ENCODE peak calls at places on chromosomes 6 and 20, in four cellular contexts. One of them, this sample, is unnamed.

GRCh38 chr6:149130093-149130872 is 187.2 kb upstream of the TAB2 start:
- DNase-seq in fibroblast of pulmonary artery: no peak
- DNase-seq in transverse colon: no peak
- DNase-seq in GM13976: no peak
- DNase-seq in this sample: no peak

GRCh38 chr20:33373735-33374605 is 27.3 kb downstream of the CDK5RAP1 start:
- DNase-seq in fibroblast of pulmonary artery: peak; percentile 23
- DNase-seq in transverse colon: no peak
- DNase-seq in GM13976: no peak
- DNase-seq in this sample: no peak

GRCh38 chr6:6674872-6675271 is 86.4 kb downstream of the LY86 start:
- DNase-seq in fibroblast of pulmonary artery: no peak
- DNase-seq in transverse colon: no peak
- DNase-seq in GM13976: no peak
- DNase-seq in this sample: no peak

GRCh38 chr20:22579119-22579427 is 5.3 kb downstream of the FOXA2 start:
- DNase-seq in fibroblast of pulmonary artery: no peak
- DNase-seq in transverse colon: no peak
- DNase-seq in GM13976: no peak
- DNase-seq in this sample: no peak

GRCh38 chr6:17397764-17398194 is 4.4 kb downstream of the CAP2 start:
- DNase-seq in fibroblast of pulmonary artery: peak; percentile 94
- DNase-seq in transverse colon: no peak
- DNase-seq in GM13976: no peak
- DNase-seq in this sample: no peak

GRCh38 chr20:63574829-63575720 is 1.0 kb upstream of the HELZ2 start:
- DNase-seq in fibroblast of pulmonary artery: peak; percentile 19
- DNase-seq in transverse colon: no peak
- DNase-seq in GM13976: no peak
- DNase-seq in this sample: no peak

GRCh38 chr6:43355862-43356590 is 13.4 kb downstream of the ZNF318 start:
- DNase-seq in fibroblast of pulmonary artery: peak; percentile 40
- DNase-seq in transverse colon: peak; percentile 19
- DNase-seq in GM13976: no peak
- DNase-seq in this sample: no peak

GRCh38 chr20:58911970-58912369 is 59.5 kb downstream of the GNAS start:
- DNase-seq in fibroblast of pulmonary artery: no peak
- DNase-seq in transverse colon: no peak
- DNase-seq in GM13976: no peak
- DNase-seq in this sample: no peak

GRCh38 chr6:7763896-7764295 is 38.0 kb downstream of the BMP6 start:
- DNase-seq in fibroblast of pulmonary artery: no peak
- DNase-seq in transverse colon: no peak
- DNase-seq in GM13976: no peak
- DNase-seq in this sample: no peak

GRCh38 chr6:44593539-44593944 is 206.0 kb downstream of the CDC5L start:
- DNase-seq in fibroblast of pulmonary artery: peak; percentile 78
- DNase-seq in transverse colon: peak; percentile 48
- DNase-seq in GM13976: peak; percentile 59
- DNase-seq in this sample: peak; percentile 56

GRCh38 chr20:23446505-23446904 is 6.2 kb downstream of the CST11 start:
- DNase-seq in fibroblast of pulmonary artery: peak; percentile 61
- DNase-seq in transverse colon: peak; percentile 66
- DNase-seq in GM13976: peak; percentile 74
- DNase-seq in this sample: peak; percentile 61

GRCh38 chr6:45212976-45213375 is 115.2 kb upstream of the RUNX2 start:
- DNase-seq in fibroblast of pulmonary artery: peak; percentile 11
- DNase-seq in transverse colon: no peak
- DNase-seq in GM13976: no peak
- DNase-seq in this sample: no peak

GRCh38 chr6:88914180-88914579 is 49.2 kb downstream of the RNGTT start:
- DNase-seq in fibroblast of pulmonary artery: no peak
- DNase-seq in transverse colon: no peak
- DNase-seq in GM13976: no peak
- DNase-seq in this sample: no peak

GRCh38 chr6:19478273-19478672 is 358.9 kb upstream of the ID4 start:
- DNase-seq in fibroblast of pulmonary artery: no peak
- DNase-seq in transverse colon: no peak
- DNase-seq in GM13976: no peak
- DNase-seq in this sample: no peak

GRCh38 chr6:78243519-78243918 is 590.7 kb downstream of the MEI4 start:
- DNase-seq in fibroblast of pulmonary artery: peak; percentile 50
- DNase-seq in transverse colon: no peak
- DNase-seq in GM13976: no peak
- DNase-seq in this sample: no peak

GRCh38 chr6:156555117-156555516 is 222.1 kb upstream of the ARID1B start:
- DNase-seq in fibroblast of pulmonary artery: no peak
- DNase-seq in transverse colon: no peak
- DNase-seq in GM13976: no peak
- DNase-seq in this sample: no peak

GRCh38 chr6:150928882-150929281 is 63.4 kb downstream of the MTHFD1L start:
- DNase-seq in fibroblast of pulmonary artery: no peak
- DNase-seq in transverse colon: no peak
- DNase-seq in GM13976: peak; percentile 47
- DNase-seq in this sample: no peak

GRCh38 chr6:44725070-44725469 is 337.6 kb downstream of the CDC5L start:
- DNase-seq in fibroblast of pulmonary artery: no peak
- DNase-seq in transverse colon: no peak
- DNase-seq in GM13976: no peak
- DNase-seq in this sample: no peak

GRCh38 chr20:50624351-50625016 is 66.9 kb downstream of the RIPOR3 start:
- DNase-seq in fibroblast of pulmonary artery: no peak
- DNase-seq in transverse colon: no peak
- DNase-seq in GM13976: no peak
- DNase-seq in this sample: no peak

GRCh38 chr6:158068893-158069799 is 87.5 kb downstream of the SYNJ2 start:
- DNase-seq in fibroblast of pulmonary artery: peak; percentile 65
- DNase-seq in transverse colon: peak; percentile 84
- DNase-seq in GM13976: no peak
- DNase-seq in this sample: no peak

GRCh38 chr6:39453236-39453635 is 130.7 kb upstream of the KCNK16 start:
- DNase-seq in fibroblast of pulmonary artery: no peak
- DNase-seq in transverse colon: no peak
- DNase-seq in GM13976: no peak
- DNase-seq in this sample: no peak

GRCh38 chr6:33191383-33192104 is 723 bp downstream of the COL11A2 start:
- DNase-seq in fibroblast of pulmonary artery: no peak
- DNase-seq in transverse colon: no peak
- DNase-seq in GM13976: no peak
- DNase-seq in this sample: no peak

GRCh38 chr6:26044140-26045045 is 42.8 kb upstream of the HFE start:
- DNase-seq in fibroblast of pulmonary artery: no peak
- DNase-seq in transverse colon: peak; percentile 51
- DNase-seq in GM13976: no peak
- DNase-seq in this sample: no peak

GRCh38 chr6:26043389-26044139 is 43.7 kb upstream of the HFE start:
- DNase-seq in fibroblast of pulmonary artery: peak; percentile 99
- DNase-seq in transverse colon: peak; percentile 82
- DNase-seq in GM13976: peak; percentile 83
- DNase-seq in this sample: peak; percentile 83

GRCh38 chr6:26048590-26048989 is 38.6 kb upstream of the HFE start:
- DNase-seq in fibroblast of pulmonary artery: no peak
- DNase-seq in transverse colon: no peak
- DNase-seq in GM13976: no peak
- DNase-seq in this sample: no peak

GRCh38 chr6:26045939-26046368 is 41.3 kb upstream of the HFE start:
- DNase-seq in fibroblast of pulmonary artery: no peak
- DNase-seq in transverse colon: no peak
- DNase-seq in GM13976: no peak
- DNase-seq in this sample: no peak

DNA sequence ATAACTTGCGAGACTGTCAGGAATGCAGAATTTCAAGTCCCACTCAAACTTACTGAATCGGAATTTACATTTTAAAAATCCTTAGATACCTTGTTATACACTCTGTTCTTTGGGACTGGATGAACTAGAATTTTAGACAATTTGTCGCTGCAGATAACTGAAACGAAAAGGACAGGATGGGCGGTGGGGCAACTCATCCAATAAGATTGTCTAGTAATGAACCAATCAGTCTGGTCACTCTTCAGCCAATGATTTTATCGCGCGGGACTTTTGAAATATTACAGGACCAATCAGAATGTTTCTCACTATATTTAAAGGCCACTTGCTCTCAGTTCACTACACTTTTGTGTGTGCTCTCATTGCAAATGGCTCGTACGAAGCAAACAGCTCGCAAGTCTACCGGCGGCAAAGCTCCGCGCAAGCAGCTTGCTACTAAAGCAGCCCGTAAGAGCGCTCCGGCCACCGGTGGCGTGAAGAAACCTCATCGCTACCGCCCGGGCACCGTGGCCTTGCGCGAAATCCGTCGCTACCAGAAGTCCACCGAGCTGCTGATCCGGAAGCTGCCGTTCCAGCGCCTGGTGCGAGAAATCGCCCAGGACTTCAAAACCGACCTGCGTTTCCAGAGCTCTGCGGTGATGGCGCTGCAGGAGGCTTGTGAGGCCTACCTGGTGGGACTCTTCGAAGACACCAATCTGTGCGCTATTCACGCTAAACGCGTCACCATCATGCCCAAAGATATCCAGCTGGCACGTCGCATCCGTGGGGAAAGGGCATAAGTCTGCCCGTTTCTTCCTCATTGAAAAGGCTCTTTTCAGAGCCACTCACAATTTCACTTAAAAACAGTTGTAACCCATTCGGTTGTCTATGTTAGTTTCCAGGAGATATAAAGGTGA is 41.9 kb upstream of the HFE start:
- DNase-seq in fibroblast of pulmonary artery: peak; percentile 95
- DNase-seq in transverse colon: peak; percentile 80
- DNase-seq in GM13976: peak; percentile 87
- DNase-seq in this sample: peak; percentile 83
- TF ChIP-seq CTCF in fibroblast of pulmonary artery: peak; percentile 10
- TF ChIP-seq CTCF in transverse colon: no peak
- TF ChIP-seq CTCF in GM13976: no peak
- TF ChIP-seq CTCF in this sample: peak; percentile 26

DNA sequence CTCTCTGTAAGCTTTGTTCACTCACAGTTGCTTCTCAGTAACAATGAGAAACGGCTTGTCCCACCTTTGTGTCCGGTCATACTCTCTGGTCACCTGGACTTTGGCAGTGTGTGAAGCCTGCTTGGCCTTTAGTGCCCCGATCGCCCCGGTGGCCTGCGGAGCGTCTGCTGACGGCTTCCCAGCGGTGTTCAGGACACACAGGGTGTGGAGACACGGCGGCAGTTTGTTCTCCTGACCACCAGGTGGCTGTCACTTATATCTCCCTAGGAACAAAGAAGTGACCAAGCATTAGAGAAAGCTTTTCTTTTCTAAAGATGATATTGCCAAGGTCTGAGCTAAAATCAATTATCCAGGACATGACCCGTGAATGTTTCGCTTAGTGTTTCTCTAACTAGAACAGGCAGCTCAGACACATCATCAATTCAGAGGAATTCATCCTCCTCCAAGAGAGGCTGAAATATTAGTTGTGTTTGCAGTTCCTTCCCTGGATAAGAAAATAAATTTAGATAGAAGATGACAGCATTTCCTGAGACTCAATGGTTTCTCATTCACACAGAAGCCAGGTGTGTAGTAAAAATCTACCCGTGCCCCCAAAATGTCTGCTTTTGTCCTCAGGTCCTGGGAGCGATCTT is 167.4 kb upstream of the THBS2 start:
- DNase-seq in fibroblast of pulmonary artery: no peak
- DNase-seq in transverse colon: peak; percentile 50
- DNase-seq in GM13976: no peak
- DNase-seq in this sample: no peak
- TF ChIP-seq CTCF in fibroblast of pulmonary artery: no peak
- TF ChIP-seq CTCF in transverse colon: peak; percentile 36
- TF ChIP-seq CTCF in GM13976: no peak
- TF ChIP-seq CTCF in this sample: peak; percentile 24

GRCh38 chr20:13291167-13291566 is 70.1 kb downstream of the ISM1 start:
- DNase-seq in fibroblast of pulmonary artery: no peak
- DNase-seq in transverse colon: peak; percentile 18
- DNase-seq in GM13976: no peak
- DNase-seq in this sample: no peak

GRCh38 chr20:13295637-13296036 is 74.6 kb downstream of the ISM1 start:
- DNase-seq in fibroblast of pulmonary artery: no peak
- DNase-seq in transverse colon: no peak
- DNase-seq in GM13976: peak; percentile 7
- DNase-seq in this sample: no peak

GRCh38 chr20:13294522-13294921 is 73.4 kb downstream of the ISM1 start:
- DNase-seq in fibroblast of pulmonary artery: no peak
- DNase-seq in transverse colon: no peak
- DNase-seq in GM13976: peak; percentile 5
- DNase-seq in this sample: peak; percentile 8

GRCh38 chr20:13290724-13291123 is 69.7 kb downstream of the ISM1 start:
- DNase-seq in fibroblast of pulmonary artery: no peak
- DNase-seq in transverse colon: no peak
- DNase-seq in GM13976: no peak
- DNase-seq in this sample: no peak

GRCh38 chr20:13292486-13292885 is 71.4 kb downstream of the ISM1 start:
- DNase-seq in fibroblast of pulmonary artery: no peak
- DNase-seq in transverse colon: no peak
- DNase-seq in GM13976: no peak
- DNase-seq in this sample: no peak
- TF ChIP-seq CTCF in fibroblast of pulmonary artery: no peak
- TF ChIP-seq CTCF in transverse colon: no peak
- TF ChIP-seq CTCF in GM13976: no peak
- TF ChIP-seq CTCF in this sample: no peak

GRCh38 chr20:17844133-17844429 is 124.5 kb downstream of the SNX5 start:
- DNase-seq in fibroblast of pulmonary artery: no peak
- DNase-seq in transverse colon: no peak
- DNase-seq in GM13976: no peak
- DNase-seq in this sample: no peak

GRCh38 chr20:17841751-17842191 is 126.8 kb downstream of the SNX5 start:
- DNase-seq in fibroblast of pulmonary artery: peak; percentile 67
- DNase-seq in transverse colon: no peak
- DNase-seq in GM13976: no peak
- DNase-seq in this sample: no peak

GRCh38 chr20:17843246-17844132 is 125.1 kb downstream of the SNX5 start:
- DNase-seq in fibroblast of pulmonary artery: peak; percentile 97
- DNase-seq in transverse colon: no peak
- DNase-seq in GM13976: no peak
- DNase-seq in this sample: no peak

GRCh38 chr20:17845701-17846475 is 122.7 kb downstream of the SNX5 start:
- DNase-seq in fibroblast of pulmonary artery: no peak
- DNase-seq in transverse colon: peak; percentile 68
- DNase-seq in GM13976: no peak
- DNase-seq in this sample: no peak

GRCh38 chr20:17844549-17845298 is 123.9 kb downstream of the SNX5 start:
- DNase-seq in fibroblast of pulmonary artery: no peak
- DNase-seq in transverse colon: no peak
- DNase-seq in GM13976: no peak
- DNase-seq in this sample: no peak
- TF ChIP-seq CTCF in fibroblast of pulmonary artery: no peak
- TF ChIP-seq CTCF in transverse colon: no peak
- TF ChIP-seq CTCF in GM13976: no peak
- TF ChIP-seq CTCF in this sample: no peak

DNA sequence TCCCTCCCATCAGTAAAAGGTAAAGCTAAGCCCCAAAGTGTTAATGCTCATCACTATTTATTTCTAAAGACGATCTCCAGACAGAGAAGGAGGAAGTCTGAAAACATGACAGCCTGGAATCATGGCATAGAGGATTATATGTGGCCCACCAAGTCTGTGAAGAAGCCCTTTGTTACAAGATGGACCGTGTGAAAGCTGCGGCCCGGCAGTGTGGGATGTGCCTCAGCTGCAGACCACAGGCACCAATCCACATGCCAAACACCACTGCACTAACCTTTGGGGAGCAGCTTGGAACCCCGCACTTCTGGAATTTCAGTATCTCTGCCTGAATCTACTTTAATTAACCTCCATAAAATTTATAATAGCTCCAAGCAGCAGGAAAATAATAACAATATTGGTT is 90.4 kb downstream of the SLC23A2 start:
- DNase-seq in fibroblast of pulmonary artery: no peak
- DNase-seq in transverse colon: no peak
- DNase-seq in GM13976: no peak
- DNase-seq in this sample: no peak
- TF ChIP-seq CTCF in fibroblast of pulmonary artery: no peak
- TF ChIP-seq CTCF in transverse colon: no peak
- TF ChIP-seq CTCF in GM13976: no peak
- TF ChIP-seq CTCF in this sample: no peak

This sample was measured in GM13977.